ENCODE peak calls at places on chromosome 20, in six cellular contexts. Y is OCI-LY7, G is foreskin fibroblast, E is endodermal cell, U is AG04450, B is brain microvascular endothelial cell. M is an unnamed sample.

GRCh38 chr20:46192376-46192944 is 74.3 kb downstream of the CD40 start:
- DNase-seq in G (no peak), E (no peak), Y (no peak), U (no peak), B (no peak), M (no peak)

GRCh38 chr20:22814475-22815205 is 220.5 kb upstream of the SSTR4 start:
- DNase-seq in Y (no peak), U (no peak), B (no peak), E (no peak), G (no peak), M (no peak)

GRCh38 chr20:6599876-6600275 is 167.6 kb upstream of the BMP2 start:
- DNase-seq in Y (no peak), U (no peak), B (peak; percentile 41), E (no peak), G (peak; percentile 12), M (no peak)

GRCh38 chr20:4401601-4402000 is 320.1 kb upstream of the PRND start:
- DNase-seq in U (peak; percentile 13), G (peak; percentile 61), Y (no peak), B (peak; percentile 1), E (no peak), M (no peak)

GRCh38 chr20:50415516-50416268 is 94.5 kb upstream of the PTPN1 start:
- DNase-seq in G (peak; percentile 98), B (peak; percentile 83), U (no peak), E (peak; percentile 77), Y (no peak), M (peak; percentile 79)

GRCh38 chr20:3887870-3888614 is 1.1 kb upstream of the PANK2 start:
- DNase-seq in Y (no peak), B (peak; percentile 29), U (no peak), G (peak; percentile 66), E (no peak), M (no peak)

GRCh38 chr20:58264271-58264670 is 35.8 kb upstream of the ANKRD60 start:
- DNase-seq in B (no peak), E (no peak), Y (no peak), G (no peak), U (no peak), M (no peak)

GRCh38 chr20:48804300-48804980 is 23.4 kb downstream of the PREX1 start:
- DNase-seq in U (no peak), Y (no peak), B (no peak), G (no peak), E (no peak), M (no peak)

GRCh38 chr20:48962976-48963730 is 41.6 kb downstream of the ARFGEF2 start:
- DNase-seq in B (no peak), G (no peak), Y (no peak), E (no peak), U (no peak), M (no peak)

GRCh38 chr20:47674145-47674544 is 111.1 kb downstream of the SULF2 start:
- DNase-seq in E (no peak), G (no peak), Y (no peak), U (no peak), B (no peak), M (no peak)

GRCh38 chr20:2610941-2611720 is 41.3 kb upstream of the NOP56 start:
- DNase-seq in G (no peak), U (no peak), Y (no peak), B (no peak), E (no peak), M (no peak)

GRCh38 chr20:13788167-13788834 is 3.5 kb downstream of the NDUFAF5 start:
- DNase-seq in G (peak; percentile 79), Y (peak; percentile 67), U (no peak), E (peak; percentile 81), B (peak; percentile 77), M (peak; percentile 55)

GRCh38 chr20:21796059-21796458 is 90.6 kb downstream of the PAX1 start:
- DNase-seq in G (no peak), U (no peak), B (no peak), E (peak; percentile 73), Y (peak; percentile 4), M (no peak)

GRCh38 chr20:62413896-62414481 is 6.9 kb upstream of the CABLES2 start:
- DNase-seq in E (peak; percentile 80), U (no peak), Y (no peak), B (no peak), G (no peak), M (no peak)

GRCh38 chr20:7775072-7775471 is 165.2 kb downstream of the HAO1 start:
- DNase-seq in U (no peak), B (no peak), G (peak; percentile 82), Y (no peak), E (no peak), M (no peak)

GRCh38 chr20:37680420-37680819 is 13.4 kb upstream of the CTNNBL1 start:
- DNase-seq in G (peak; percentile 21), U (no peak), B (peak; percentile 15), E (peak; percentile 21), Y (no peak), M (no peak)

GRCh38 chr20:58976095-58976730 is 4.8 kb upstream of the NELFCD start:
- DNase-seq in Y (no peak), B (no peak), G (no peak), E (no peak), U (no peak), M (no peak)

GRCh38 chr20:48667889-48668413 is 159.8 kb downstream of the PREX1 start:
- DNase-seq in U (no peak), Y (no peak), E (no peak), G (peak; percentile 23), B (no peak), M (no peak)

GRCh38 chr20:63538204-63539091 is 1.3 kb upstream of the PTK6 start:
- DNase-seq in Y (peak; percentile 29), B (no peak), U (no peak), G (no peak), E (no peak), M (no peak)

GRCh38 chr20:20386192-20386591 is 18.3 kb downstream of the INSM1 start:
- DNase-seq in E (no peak), Y (no peak), G (no peak), B (no peak), U (no peak), M (no peak)

GRCh38 chr20:64157878-64158277 is 6.4 kb upstream of the MYT1 start:
- DNase-seq in E (no peak), U (no peak), Y (no peak), B (no peak), G (no peak), M (no peak)

GRCh38 chr20:2794202-2794748 is 6.2 kb downstream of the CPXM1 start:
- DNase-seq in B (no peak), G (no peak), U (no peak), E (no peak), Y (no peak), M (no peak)

GRCh38 chr20:49887251-49887827 is 28.0 kb downstream of the SPATA2 start:
- DNase-seq in E (no peak), B (peak; percentile 16), Y (no peak), U (no peak), G (peak; percentile 87), M (no peak)

GRCh38 chr20:63553933-63554290 is at the start of gene FNDC11:
- DNase-seq in E (peak; percentile 89), G (peak; percentile 61), U (no peak), B (no peak), Y (peak; percentile 44), M (no peak)

GRCh38 chr20:49140411-49140810 is 47.7 kb downstream of the STAU1 start:
- DNase-seq in E (no peak), Y (no peak), B (no peak), G (no peak), U (no peak), M (no peak)

GRCh38 chr20:18079756-18080353 is 22.1 kb upstream of the OVOL2 start:
- DNase-seq in Y (no peak), U (no peak), G (no peak), E (no peak), B (no peak), M (no peak)
- H3K4me3 ChIP-seq in Y (no peak overlapping the region), U (no peak overlapping the region), G (no peak overlapping the region), E (no peak overlapping the region), B (no peak overlapping the region), M (no peak overlapping the region)

GRCh38 chr20:32999603-33000250 is 4.5 kb downstream of the SUN5 start:
- DNase-seq in Y (no peak), G (no peak), B (no peak), E (no peak), U (no peak), M (no peak)

GRCh38 chr20:32992015-32992641 is 12.1 kb downstream of the SUN5 start:
- DNase-seq in E (no peak), G (no peak), B (no peak), U (no peak), Y (no peak), M (no peak)

GRCh38 chr20:32993484-32994050 is 10.7 kb downstream of the SUN5 start:
- DNase-seq in U (no peak), Y (no peak), G (no peak), E (no peak), B (no peak), M (no peak)

GRCh38 chr20:32997431-32997830 is 6.8 kb downstream of the SUN5 start:
- DNase-seq in B (no peak), U (no peak), Y (no peak), E (no peak), G (no peak), M (no peak)

GRCh38 chr20:32995802-32996201 is 8.4 kb downstream of the SUN5 start:
- DNase-seq in U (no peak), G (no peak), E (no peak), B (no peak), Y (no peak), M (no peak)
- TF ChIP-seq CTCF in U (no peak), G (no peak), E (peak; percentile 75), B (no peak), Y (peak; percentile 48), M (no peak)

DNA sequence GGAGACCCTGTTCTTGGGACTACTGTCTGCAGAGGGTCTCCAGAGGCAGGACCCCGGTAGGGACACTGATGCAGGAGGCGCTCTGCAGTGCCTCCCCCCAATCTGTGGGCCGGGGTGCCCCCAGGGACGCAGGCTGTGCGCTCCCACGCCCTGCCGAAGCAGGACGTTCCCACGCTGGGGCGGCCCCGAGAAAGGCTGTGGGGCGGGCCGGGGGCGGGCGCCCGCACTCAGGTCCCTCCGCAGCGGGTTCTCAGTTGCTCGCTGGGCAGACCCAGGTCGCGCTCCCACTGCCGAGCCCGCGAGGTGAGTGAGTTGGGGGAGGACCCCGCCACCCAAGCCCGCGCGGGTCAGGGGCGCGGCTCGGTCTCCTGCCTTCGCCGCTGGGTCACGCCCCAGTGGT is at the start of gene COX4I2:
- DNase-seq in G (no peak), U (no peak), B (no peak), E (peak; percentile 56), Y (no peak), M (no peak)
- H3K4me3 ChIP-seq in G (no peak within 1 kb of the TSS), U (no peak within 1 kb of the TSS), B (no peak within 1 kb of the TSS), E (no peak within 1 kb of the TSS), Y (no peak within 1 kb of the TSS), M (no peak within 1 kb of the TSS)

GRCh38 chr20:40359127-40359892 is 329.7 kb downstream of the MAFB start:
- DNase-seq in G (no peak), U (no peak), E (no peak), Y (no peak), B (no peak), M (no peak)

GRCh38 chr20:40361916-40362315 is 327.1 kb downstream of the MAFB start:
- DNase-seq in B (no peak), E (no peak), Y (no peak), G (no peak), U (no peak), M (no peak)
- TF ChIP-seq CTCF in B (no peak), E (peak; percentile 57), Y (peak; percentile 19), G (no peak), U (no peak), M (no peak)

M was measured in astrocyte of the cerebellum.